ENCODE peak calls at places on chromosomes 16 and 17, in eight cellular contexts. One of them, this sample, is unnamed.

GRCh38 chr17:52737071-52737470 is 578.6 kb upstream of the CA10 start:
- DNase-seq in lower lobe of right lung: no peak
- DNase-seq in T1000: no peak
- DNase-seq in activated CD8-positive, alpha-beta memory T cell treated with anti-CD3 and anti-CD28 coated beads, Interleukin-2, amount 10 ng/mL, durations not matched to agents 7 days and 5 days: no peak
- DNase-seq in psoas muscle: no peak
- DNase-seq in cardiac muscle cell: no peak
- DNase-seq in myocyte: no peak
- DNase-seq in amniotic stem cell: no peak
- DNase-seq in this sample: no peak

GRCh38 chr16:88649195-88649923 is 1.5 kb downstream of the CYBA start:
- DNase-seq in amniotic stem cell: no peak
- DNase-seq in lower lobe of right lung: peak; percentile 55
- DNase-seq in psoas muscle: no peak
- DNase-seq in T1000: no peak
- DNase-seq in cardiac muscle cell: no peak
- DNase-seq in activated CD8-positive, alpha-beta memory T cell treated with anti-CD3 and anti-CD28 coated beads, Interleukin-2, amount 10 ng/mL, durations not matched to agents 7 days and 5 days: no peak
- DNase-seq in myocyte: no peak
- DNase-seq in this sample: no peak

GRCh38 chr17:38906429-38907172 is 18.8 kb upstream of the LASP1NB start:
- DNase-seq in cardiac muscle cell: no peak
- DNase-seq in myocyte: no peak
- DNase-seq in amniotic stem cell: no peak
- DNase-seq in activated CD8-positive, alpha-beta memory T cell treated with anti-CD3 and anti-CD28 coated beads, Interleukin-2, amount 10 ng/mL, durations not matched to agents 7 days and 5 days: no peak
- DNase-seq in lower lobe of right lung: no peak
- DNase-seq in psoas muscle: peak; percentile 48
- DNase-seq in T1000: no peak
- DNase-seq in this sample: no peak

GRCh38 chr17:81741594-81742452 is 29.7 kb downstream of the SLC25A10 start:
- DNase-seq in activated CD8-positive, alpha-beta memory T cell treated with anti-CD3 and anti-CD28 coated beads, Interleukin-2, amount 10 ng/mL, durations not matched to agents 7 days and 5 days: no peak
- DNase-seq in psoas muscle: no peak
- DNase-seq in myocyte: no peak
- DNase-seq in amniotic stem cell: no peak
- DNase-seq in cardiac muscle cell: peak; percentile 14
- DNase-seq in T1000: no peak
- DNase-seq in lower lobe of right lung: peak; percentile 41
- DNase-seq in this sample: no peak

GRCh38 chr17:79188048-79188447 is 113.4 kb downstream of the ENGASE start:
- DNase-seq in amniotic stem cell: no peak
- DNase-seq in cardiac muscle cell: peak; percentile 6
- DNase-seq in psoas muscle: no peak
- DNase-seq in activated CD8-positive, alpha-beta memory T cell treated with anti-CD3 and anti-CD28 coated beads, Interleukin-2, amount 10 ng/mL, durations not matched to agents 7 days and 5 days: no peak
- DNase-seq in myocyte: peak; percentile 14
- DNase-seq in T1000: no peak
- DNase-seq in lower lobe of right lung: no peak
- DNase-seq in this sample: no peak

GRCh38 chr17:43905400-43905984 is 1.8 kb downstream of the MPP2 start:
- DNase-seq in T1000: no peak
- DNase-seq in amniotic stem cell: no peak
- DNase-seq in lower lobe of right lung: no peak
- DNase-seq in myocyte: no peak
- DNase-seq in cardiac muscle cell: no peak
- DNase-seq in activated CD8-positive, alpha-beta memory T cell treated with anti-CD3 and anti-CD28 coated beads, Interleukin-2, amount 10 ng/mL, durations not matched to agents 7 days and 5 days: no peak
- DNase-seq in psoas muscle: no peak
- DNase-seq in this sample: no peak

GRCh38 chr16:85004587-85005205 is 6.6 kb downstream of the ZDHHC7 start:
- DNase-seq in amniotic stem cell: peak; percentile 53
- DNase-seq in myocyte: peak; percentile 87
- DNase-seq in T1000: peak; percentile 19
- DNase-seq in lower lobe of right lung: peak; percentile 63
- DNase-seq in cardiac muscle cell: peak; percentile 81
- DNase-seq in activated CD8-positive, alpha-beta memory T cell treated with anti-CD3 and anti-CD28 coated beads, Interleukin-2, amount 10 ng/mL, durations not matched to agents 7 days and 5 days: no peak
- DNase-seq in psoas muscle: peak; percentile 50
- DNase-seq in this sample: peak; percentile 85

GRCh38 chr16:67170948-67171649 is 761 bp downstream of the NOL3 start:
- DNase-seq in activated CD8-positive, alpha-beta memory T cell treated with anti-CD3 and anti-CD28 coated beads, Interleukin-2, amount 10 ng/mL, durations not matched to agents 7 days and 5 days: no peak
- DNase-seq in lower lobe of right lung: no peak
- DNase-seq in cardiac muscle cell: no peak
- DNase-seq in amniotic stem cell: no peak
- DNase-seq in T1000: no peak
- DNase-seq in psoas muscle: no peak
- DNase-seq in myocyte: no peak
- DNase-seq in this sample: no peak

GRCh38 chr16:12971216-12971615 is 69.8 kb downstream of the SHISA9 start:
- DNase-seq in myocyte: peak; percentile 99
- DNase-seq in activated CD8-positive, alpha-beta memory T cell treated with anti-CD3 and anti-CD28 coated beads, Interleukin-2, amount 10 ng/mL, durations not matched to agents 7 days and 5 days: no peak
- DNase-seq in T1000: no peak
- DNase-seq in amniotic stem cell: no peak
- DNase-seq in lower lobe of right lung: no peak
- DNase-seq in cardiac muscle cell: no peak
- DNase-seq in psoas muscle: no peak
- DNase-seq in this sample: peak; percentile 98

GRCh38 chr17:27572665-27573064 is 58.3 kb upstream of the LGALS9 start:
- DNase-seq in psoas muscle: peak; percentile 17
- DNase-seq in myocyte: no peak
- DNase-seq in activated CD8-positive, alpha-beta memory T cell treated with anti-CD3 and anti-CD28 coated beads, Interleukin-2, amount 10 ng/mL, durations not matched to agents 7 days and 5 days: peak; percentile 71
- DNase-seq in cardiac muscle cell: no peak
- DNase-seq in lower lobe of right lung: no peak
- DNase-seq in T1000: peak; percentile 47
- DNase-seq in amniotic stem cell: no peak
- DNase-seq in this sample: no peak

GRCh38 chr17:80754846-80755245 is 210.2 kb downstream of the RPTOR start:
- DNase-seq in T1000: no peak
- DNase-seq in lower lobe of right lung: no peak
- DNase-seq in activated CD8-positive, alpha-beta memory T cell treated with anti-CD3 and anti-CD28 coated beads, Interleukin-2, amount 10 ng/mL, durations not matched to agents 7 days and 5 days: no peak
- DNase-seq in amniotic stem cell: no peak
- DNase-seq in myocyte: no peak
- DNase-seq in cardiac muscle cell: no peak
- DNase-seq in psoas muscle: no peak
- DNase-seq in this sample: no peak

GRCh38 chr17:29620779-29621500 is 1.8 kb downstream of the CORO6 start:
- DNase-seq in psoas muscle: no peak
- DNase-seq in T1000: no peak
- DNase-seq in myocyte: no peak
- DNase-seq in cardiac muscle cell: no peak
- DNase-seq in amniotic stem cell: no peak
- DNase-seq in activated CD8-positive, alpha-beta memory T cell treated with anti-CD3 and anti-CD28 coated beads, Interleukin-2, amount 10 ng/mL, durations not matched to agents 7 days and 5 days: no peak
- DNase-seq in lower lobe of right lung: no peak
- DNase-seq in this sample: no peak

GRCh38 chr17:35046740-35047283 is 16.7 kb downstream of the RFFL start:
- DNase-seq in cardiac muscle cell: peak; percentile 69
- DNase-seq in lower lobe of right lung: no peak
- DNase-seq in psoas muscle: no peak
- DNase-seq in T1000: no peak
- DNase-seq in myocyte: peak; percentile 43
- DNase-seq in activated CD8-positive, alpha-beta memory T cell treated with anti-CD3 and anti-CD28 coated beads, Interleukin-2, amount 10 ng/mL, durations not matched to agents 7 days and 5 days: peak; percentile 86
- DNase-seq in amniotic stem cell: no peak
- DNase-seq in this sample: peak; percentile 78

GRCh38 chr16:78060295-78060694 is 37.9 kb downstream of the CLEC3A start:
- DNase-seq in activated CD8-positive, alpha-beta memory T cell treated with anti-CD3 and anti-CD28 coated beads, Interleukin-2, amount 10 ng/mL, durations not matched to agents 7 days and 5 days: no peak
- DNase-seq in psoas muscle: no peak
- DNase-seq in cardiac muscle cell: no peak
- DNase-seq in T1000: no peak
- DNase-seq in amniotic stem cell: no peak
- DNase-seq in myocyte: no peak
- DNase-seq in lower lobe of right lung: no peak
- DNase-seq in this sample: no peak

GRCh38 chr17:16622540-16623277 is 30.9 kb downstream of the ZNF624 start:
- DNase-seq in psoas muscle: no peak
- DNase-seq in cardiac muscle cell: no peak
- DNase-seq in amniotic stem cell: no peak
- DNase-seq in T1000: no peak
- DNase-seq in activated CD8-positive, alpha-beta memory T cell treated with anti-CD3 and anti-CD28 coated beads, Interleukin-2, amount 10 ng/mL, durations not matched to agents 7 days and 5 days: no peak
- DNase-seq in lower lobe of right lung: no peak
- DNase-seq in myocyte: no peak
- DNase-seq in this sample: no peak

GRCh38 chr16:66569131-66569530 is 2.9 kb downstream of the CMTM1 start:
- DNase-seq in activated CD8-positive, alpha-beta memory T cell treated with anti-CD3 and anti-CD28 coated beads, Interleukin-2, amount 10 ng/mL, durations not matched to agents 7 days and 5 days: no peak
- DNase-seq in myocyte: no peak
- DNase-seq in psoas muscle: no peak
- DNase-seq in amniotic stem cell: peak; percentile 7
- DNase-seq in cardiac muscle cell: no peak
- DNase-seq in lower lobe of right lung: no peak
- DNase-seq in T1000: no peak
- DNase-seq in this sample: peak; percentile 31

This sample was measured in LHCN-M2.